ENCODE peak calls at places on chromosomes 12 and 14, in ten cellular contexts. R is spleen, G is A549, T is transverse colon, O is IMR-90, Y is body of pancreas, F is breast epithelium, J is HepG2, I is heart left ventricle, P is Peyer's patch. Q is an unnamed sample.

GRCh38 chr12:51087818-51088217 is 4.4 kb upstream of the CSRNP2 start:
- DNase-seq in R (no peak), G (no peak), T (no peak), O (no peak), Y (no peak), F (no peak), J (no peak), I (no peak), P (no peak), Q (no peak)

GRCh38 chr12:718756-719138 is 33.6 kb upstream of the WNK1 start:
- DNase-seq in R (no peak), G (no peak), T (no peak), O (no peak), Y (no peak), F (no peak), J (no peak), I (no peak), P (no peak), Q (no peak)

GRCh38 chr14:78399316-78399889 is 229.2 kb downstream of the NRXN3 start:
- DNase-seq in R (no peak), G (no peak), T (no peak), O (no peak), Y (peak; percentile 10), F (no peak), J (no peak), I (no peak), P (no peak), Q (no peak)

GRCh38 chr12:7832059-7832696 is 40.5 kb downstream of the SLC2A14 start:
- DNase-seq in R (no peak), G (peak; percentile 83), T (no peak), O (peak; percentile 71), Y (peak; percentile 29), F (no peak), J (peak; percentile 62), I (no peak), P (no peak), Q (no peak)

GRCh38 chr12:15897433-15897832 is 13.7 kb upstream of the DERA start:
- DNase-seq in R (no peak), G (no peak), T (no peak), O (no peak), Y (no peak), F (no peak), J (no peak), I (no peak), P (no peak), Q (no peak)

GRCh38 chr12:113162102-113163029 is 12.8 kb downstream of the CFAP73 start:
- DNase-seq in R (no peak), G (no peak), T (no peak), O (peak; percentile 50), Y (peak; percentile 77), F (no peak), J (no peak), I (no peak), P (no peak), Q (no peak)

GRCh38 chr12:6494351-6494743 is 445 bp downstream of the NCAPD2 start:
- DNase-seq in R (no peak), G (no peak), T (no peak), O (no peak), Y (no peak), F (no peak), J (no peak), I (no peak), P (no peak), Q (no peak)

GRCh38 chr12:99946131-99946530 is 38.6 kb downstream of the ANKS1B start:
- DNase-seq in R (no peak), G (no peak), T (no peak), O (no peak), Y (no peak), F (no peak), J (no peak), I (no peak), P (no peak), Q (no peak)

GRCh38 chr12:48017496-48017895 is 13.2 kb upstream of the COL2A1 start:
- DNase-seq in R (no peak), G (no peak), T (no peak), O (no peak), Y (no peak), F (no peak), J (no peak), I (no peak), P (peak; percentile 30), Q (no peak)

GRCh38 chr12:52391618-52392002 is 6.2 kb upstream of the KRT84 start:
- DNase-seq in R (peak; percentile 63), G (no peak), T (peak; percentile 27), O (no peak), Y (peak; percentile 59), F (no peak), J (no peak), I (peak; percentile 72), P (no peak), Q (no peak)

GRCh38 chr14:61288720-61289119 is 7.6 kb upstream of the TMEM30B start:
- DNase-seq in R (no peak), G (no peak), T (no peak), O (no peak), Y (no peak), F (no peak), J (no peak), I (no peak), P (no peak), Q (no peak)

GRCh38 chr12:38282886-38283285 is 33.7 kb upstream of the ALG10B start:
- DNase-seq in R (no peak), G (no peak), T (no peak), O (no peak), Y (no peak), F (no peak), J (no peak), I (no peak), P (no peak), Q (no peak)

GRCh38 chr12:103994235-103994634 is 28.6 kb downstream of the TDG start:
- DNase-seq in R (no peak), G (no peak), T (no peak), O (no peak), Y (no peak), F (no peak), J (no peak), I (no peak), P (no peak), Q (no peak)

GRCh38 chr14:50875359-50876090 is 3.7 kb downstream of the ABHD12B start:
- DNase-seq in R (no peak), G (no peak), T (no peak), O (peak; percentile 54), Y (no peak), F (no peak), J (peak; percentile 96), I (no peak), P (peak; percentile 83), Q (no peak)

GRCh38 chr12:49982246-49983229 is 9.8 kb downstream of the AQP6 start:
- DNase-seq in R (no peak), G (no peak), T (no peak), O (peak; percentile 46), Y (no peak), F (no peak), J (no peak), I (no peak), P (no peak), Q (peak; percentile 29)

GRCh38 chr12:130632582-130633174 is 83.4 kb downstream of the RIMBP2 start:
- DNase-seq in R (no peak), G (no peak), T (peak; percentile 39), O (no peak), Y (no peak), F (peak; percentile 7), J (no peak), I (no peak), P (no peak), Q (no peak)

GRCh38 chr14:98101323-98101722 is 1170.7 kb downstream of the BCL11B start:
- DNase-seq in R (no peak), G (no peak), T (no peak), O (no peak), Y (no peak), F (no peak), J (no peak), I (no peak), P (no peak), Q (no peak)

GRCh38 chr12:109710747-109711595 is 2.7 kb upstream of the FAM222A start:
- DNase-seq in R (no peak), G (peak; percentile 48), T (no peak), O (peak; percentile 58), Y (no peak), F (no peak), J (peak; percentile 87), I (no peak), P (no peak), Q (no peak)

GRCh38 chr12:26744042-26744626 is 88.9 kb downstream of the ITPR2 start:
- DNase-seq in R (no peak), G (no peak), T (no peak), O (no peak), Y (no peak), F (no peak), J (no peak), I (no peak), P (no peak), Q (no peak)

GRCh38 chr14:75437201-75438143 is 9.7 kb downstream of the JDP2 start:
- DNase-seq in R (peak; percentile 79), G (no peak), T (no peak), O (no peak), Y (no peak), F (no peak), J (no peak), I (no peak), P (no peak), Q (no peak)
- TF ChIP-seq POLR2A in R (no peak), G (no peak), T (no peak), O (no peak), Y (no peak), F (no peak), J (no peak), I (no peak), P (no peak), Q (no peak)

GRCh38 chr14:103530390-103530789 is 1.4 kb downstream of the TRMT61A start:
- DNase-seq in R (peak; percentile 76), G (no peak), T (no peak), O (peak; percentile 13), Y (no peak), F (no peak), J (no peak), I (no peak), P (no peak), Q (no peak)
- H3K4me3 ChIP-seq in R (peak overlapping the region; percentile 95), G (peak overlapping the region; percentile 100), T (no peak overlapping the region), O (no peak overlapping the region), Y (no peak overlapping the region), F (peak overlapping the region; percentile 93), J (peak overlapping the region; percentile 98), I (no peak overlapping the region), P (no peak overlapping the region), Q (no peak overlapping the region)

GRCh38 chr12:12338528-12339168 is 11.4 kb downstream of the MANSC1 start:
- DNase-seq in R (peak; percentile 54), G (no peak), T (no peak), O (peak; percentile 35), Y (no peak), F (no peak), J (no peak), I (no peak), P (no peak), Q (no peak)
- TF ChIP-seq POLR2A in R (no peak), G (no peak), T (no peak), O (no peak), Y (no peak), F (no peak), J (no peak), I (no peak), P (no peak), Q (no peak)

GRCh38 chr14:38367922-38368321 is 112.0 kb upstream of the CLEC14A start:
- DNase-seq in R (no peak), G (no peak), T (no peak), O (no peak), Y (no peak), F (no peak), J (no peak), I (peak; percentile 13), P (no peak), Q (no peak)
- H3K4me3 ChIP-seq in R (no peak overlapping the region), G (no peak overlapping the region), T (no peak overlapping the region), O (no peak overlapping the region), Y (no peak overlapping the region), F (no peak overlapping the region), J (no peak overlapping the region), I (no peak overlapping the region), P (no peak overlapping the region), Q (no peak overlapping the region)

Q was measured in lower leg skin.